ENCODE peak calls at places on chromosome 11, in seven cellular contexts. B is K562, L is left ventricle myocardium inferior, U is tibial nerve, D is sigmoid colon, X is A549, N is GM06990. G is an unnamed sample.

GRCh38 chr11:12706531-12707499 is 32.6 kb downstream of the TEAD1 start:
- DNase-seq in N (no peak), L (peak; percentile 37), B (peak; percentile 70), U (peak; percentile 26), X (no peak), D (no peak), G (no peak)

GRCh38 chr11:25981998-25982397 is 349.9 kb upstream of the ANO3 start:
- DNase-seq in X (peak; percentile 4), B (no peak), D (no peak), U (peak; percentile 26), N (peak; percentile 6), L (no peak), G (no peak)

GRCh38 chr11:134691985-134692384 is 279.9 kb upstream of the B3GAT1 start:
- DNase-seq in D (no peak), N (no peak), X (no peak), L (no peak), U (no peak), B (no peak), G (no peak)

GRCh38 chr11:64723117-64723906 is at the start of gene NRXN2:
- DNase-seq in U (peak; percentile 68), N (peak; percentile 87), L (peak; percentile 86), D (peak; percentile 91), B (peak; percentile 95), X (peak; percentile 98), G (peak; percentile 80)

GRCh38 chr11:127693686-127694085 is 693.1 kb upstream of the KIRREL3 start:
- DNase-seq in X (no peak), N (no peak), B (no peak), L (no peak), D (no peak), U (no peak), G (no peak)

GRCh38 chr11:88552377-88553029 is 215.0 kb upstream of the CTSC start:
- DNase-seq in X (peak; percentile 41), L (no peak), N (peak; percentile 13), D (no peak), B (peak; percentile 59), U (no peak), G (peak; percentile 31)

GRCh38 chr11:70471254-70471653 is 72.9 kb downstream of the CTTN start:
- DNase-seq in N (no peak), B (peak; percentile 89), U (peak; percentile 24), L (no peak), D (peak; percentile 47), X (peak; percentile 78), G (no peak)

GRCh38 chr11:64714664-64715063 is 8.3 kb downstream of the NRXN2 start:
- DNase-seq in B (no peak), N (no peak), U (no peak), X (no peak), D (no peak), L (no peak), G (no peak)

GRCh38 chr11:100072131-100072530 is 615.0 kb upstream of the ARHGAP42 start:
- DNase-seq in B (no peak), U (no peak), N (no peak), D (no peak), L (no peak), X (no peak), G (no peak)

GRCh38 chr11:125373426-125374391 is 122.4 kb downstream of the FEZ1 start:
- DNase-seq in X (no peak), D (no peak), L (peak; percentile 31), N (no peak), U (no peak), B (no peak), G (no peak)

GRCh38 chr11:11769362-11769761 is 72.4 kb upstream of the USP47 start:
- DNase-seq in N (no peak), U (no peak), L (no peak), D (no peak), B (no peak), X (no peak), G (no peak)

GRCh38 chr11:2877474-2877873 is 8.1 kb downstream of the CDKN1C start:
- DNase-seq in U (no peak), B (no peak), D (no peak), X (no peak), N (no peak), L (no peak), G (no peak)

GRCh38 chr11:26473216-26474194 is 98.6 kb downstream of the MUC15 start:
- DNase-seq in N (no peak), L (no peak), D (no peak), U (no peak), B (no peak), X (no peak), G (no peak)

GRCh38 chr11:102268083-102268984 is 49.0 kb upstream of the BIRC3 start:
- DNase-seq in D (peak; percentile 85), X (peak; percentile 92), B (peak; percentile 98), N (peak; percentile 79), L (peak; percentile 80), U (peak; percentile 35), G (peak; percentile 72)

DNA sequence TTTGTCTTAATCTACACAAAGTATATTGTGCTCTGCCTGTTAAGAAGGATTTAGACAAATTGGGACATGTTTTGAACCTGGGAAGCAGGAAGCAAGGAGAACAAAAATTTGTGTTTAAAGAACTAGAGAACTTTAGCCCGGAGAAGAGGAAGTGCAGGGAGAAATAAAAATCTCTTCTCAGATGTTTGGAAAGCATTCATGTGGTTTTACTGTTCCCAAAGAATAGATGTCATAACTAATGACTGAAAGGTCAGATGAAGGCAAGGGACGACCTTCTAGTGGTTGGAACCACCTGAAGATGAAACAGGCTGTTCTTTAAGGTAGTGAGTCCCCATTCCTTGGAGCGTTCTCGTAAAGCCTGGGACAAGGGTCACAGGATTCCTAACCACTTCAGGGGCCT is 38.3 kb downstream of the IRAG1 start:
- DNase-seq in D (no peak), N (no peak), U (no peak), L (no peak), X (no peak), B (no peak), G (no peak)
- H3K4me3 ChIP-seq in D (no peak overlapping the region), N (no peak overlapping the region), U (no peak overlapping the region), L (no peak overlapping the region), X (no peak overlapping the region), B (no peak overlapping the region), G (no peak overlapping the region)

GRCh38 chr11:119365071-119365591 is 16.4 kb downstream of the USP2 start:
- DNase-seq in L (no peak), U (no peak), D (no peak), N (no peak), B (no peak), X (no peak), G (no peak)

GRCh38 chr11:119363081-119363861 is 16.8 kb upstream of the MFRP start:
- DNase-seq in U (no peak), L (no peak), B (peak; percentile 22), D (no peak), N (no peak), X (no peak), G (no peak)

GRCh38 chr11:119361961-119362725 is 15.6 kb upstream of the MFRP start:
- DNase-seq in B (no peak), L (no peak), N (no peak), U (no peak), X (no peak), D (no peak), G (no peak)

GRCh38 chr11:119362741-119363080 is 16.2 kb upstream of the MFRP start:
- DNase-seq in X (no peak), N (no peak), U (no peak), L (no peak), B (no peak), D (no peak), G (no peak)

DNA sequence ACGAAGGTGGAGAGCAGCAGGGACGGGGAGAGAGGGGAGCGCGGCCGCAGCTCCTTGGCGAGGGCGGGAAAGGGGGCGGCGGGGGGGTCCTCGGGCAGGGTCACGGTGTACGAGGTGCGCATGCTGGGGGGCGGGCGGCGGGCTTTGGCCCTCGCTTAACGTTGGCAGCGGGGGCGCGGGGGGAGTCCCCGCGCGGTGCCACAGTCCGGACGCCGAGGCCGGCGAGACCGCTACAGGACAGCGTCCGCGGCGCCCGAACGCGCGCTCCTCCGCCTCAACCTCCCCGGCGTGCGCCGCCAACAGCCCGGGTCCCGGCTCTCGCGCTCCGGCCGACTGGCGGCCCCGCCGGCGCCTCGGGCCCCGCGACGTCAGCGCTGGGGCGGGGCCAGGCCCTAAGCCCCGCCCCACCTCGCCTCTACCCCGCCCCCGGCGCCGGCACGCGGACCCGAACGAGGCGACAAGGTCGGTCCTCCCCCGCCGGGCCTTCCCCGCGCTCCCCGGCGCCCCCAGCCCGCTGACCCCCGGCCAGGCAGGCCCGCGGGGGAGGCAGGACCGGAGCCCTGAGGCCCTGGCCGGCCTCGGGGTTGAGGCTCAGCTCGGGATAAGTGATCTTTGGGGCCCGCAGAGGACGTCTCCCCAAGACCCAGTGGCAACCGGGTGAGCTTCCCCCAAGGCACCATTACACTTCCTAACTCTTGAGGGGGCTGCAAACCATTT is 17.5 kb downstream of the USP2 start:
- DNase-seq in N (peak; percentile 70), U (no peak), D (peak; percentile 81), L (peak; percentile 68), B (peak; percentile 95), X (peak; percentile 31), G (peak; percentile 37)
- H3K4me3 ChIP-seq in N (peak overlapping the region; percentile 37), U (peak overlapping the region; percentile 31), D (peak overlapping the region; percentile 45), L (peak overlapping the region; percentile 72), B (peak overlapping the region; percentile 40), X (peak overlapping the region; percentile 50), G (peak overlapping the region; percentile 44)

GRCh38 chr11:46392421-46393230 is 1.1 kb upstream of the CHRM4 start:
- DNase-seq in B (peak; percentile 89), X (peak; percentile 87), N (peak; percentile 82), D (peak; percentile 88), L (peak; percentile 87), U (peak; percentile 65), G (peak; percentile 59)
- H3K4me3 ChIP-seq in B (peak overlapping the region; percentile 81), X (peak overlapping the region; percentile 59), N (peak overlapping the region; percentile 42), D (peak overlapping the region; percentile 18), L (peak overlapping the region; percentile 63), U (peak overlapping the region; percentile 6), G (no peak overlapping the region)

GRCh38 chr11:61164610-61165424 is 3.6 kb upstream of the VPS37C start:
- DNase-seq in X (no peak), L (no peak), N (no peak), B (no peak), U (no peak), D (no peak), G (no peak)
- H3K4me3 ChIP-seq in X (no peak overlapping the region), L (no peak overlapping the region), N (peak overlapping the region; percentile 51), B (no peak overlapping the region), U (no peak overlapping the region), D (no peak overlapping the region), G (no peak overlapping the region)